ENCODE peak calls at places on chromosomes 13 and 19, in seven cellular contexts. C is ovary, J is heart right ventricle, S is H1, Z is AG04450, V is left ventricle myocardium inferior, L is A549. G is an unnamed sample.

GRCh38 chr13:50400930-50401553 is 385.8 kb downstream of the KCNRG start:
- DNase-seq in V (no peak), C (no peak), L (no peak), J (no peak), Z (peak; percentile 65), S (no peak), G (peak; percentile 89)

GRCh38 chr13:45974500-45974899 is 78.0 kb downstream of the ZC3H13 start:
- DNase-seq in L (no peak), S (no peak), C (no peak), J (no peak), Z (no peak), V (no peak), G (no peak)

GRCh38 chr13:73832203-73832602 is 302.0 kb downstream of the KLF12 start:
- DNase-seq in L (peak; percentile 6), S (no peak), C (no peak), J (no peak), Z (no peak), V (no peak), G (no peak)

GRCh38 chr13:43546260-43546659 is 240.5 kb downstream of the ENOX1 start:
- DNase-seq in Z (no peak), S (no peak), C (peak; percentile 49), L (no peak), V (peak; percentile 60), J (peak; percentile 46), G (peak; percentile 30)

GRCh38 chr13:40060318-40061007 is 405.0 kb downstream of the COG6 start:
- DNase-seq in Z (no peak), J (no peak), C (peak; percentile 78), L (no peak), S (no peak), V (peak; percentile 46), G (peak; percentile 75)

GRCh38 chr13:27619711-27620376 is 485 bp downstream of the LNX2 start:
- DNase-seq in L (peak; percentile 7), J (peak; percentile 37), V (peak; percentile 38), Z (no peak), S (no peak), C (peak; percentile 57), G (peak; percentile 35)

GRCh38 chr19:35140898-35141626 is 2.0 kb upstream of the FXYD7 start:
- DNase-seq in C (peak; percentile 97), J (peak; percentile 89), Z (peak; percentile 78), V (peak; percentile 92), L (peak; percentile 95), S (peak; percentile 98), G (peak; percentile 95)

GRCh38 chr13:106100261-106100919 is 435.1 kb downstream of the EFNB2 start:
- DNase-seq in S (peak; percentile 72), V (no peak), J (peak; percentile 19), C (no peak), Z (no peak), L (peak; percentile 75), G (no peak)

GRCh38 chr13:94389544-94390351 is 89.7 kb downstream of the DCT start:
- DNase-seq in J (no peak), C (no peak), V (no peak), L (no peak), S (no peak), Z (no peak), G (peak; percentile 16)

GRCh38 chr19:8702350-8702749 is 3.8 kb upstream of the ACTL9 start:
- DNase-seq in C (no peak), Z (no peak), J (no peak), S (no peak), L (no peak), V (no peak), G (no peak)
- H3K4me3 ChIP-seq in C (no peak overlapping the region), Z (no peak overlapping the region), J (no peak overlapping the region), S (no peak overlapping the region), L (no peak overlapping the region), V (no peak overlapping the region), G (no peak overlapping the region)

DNA sequence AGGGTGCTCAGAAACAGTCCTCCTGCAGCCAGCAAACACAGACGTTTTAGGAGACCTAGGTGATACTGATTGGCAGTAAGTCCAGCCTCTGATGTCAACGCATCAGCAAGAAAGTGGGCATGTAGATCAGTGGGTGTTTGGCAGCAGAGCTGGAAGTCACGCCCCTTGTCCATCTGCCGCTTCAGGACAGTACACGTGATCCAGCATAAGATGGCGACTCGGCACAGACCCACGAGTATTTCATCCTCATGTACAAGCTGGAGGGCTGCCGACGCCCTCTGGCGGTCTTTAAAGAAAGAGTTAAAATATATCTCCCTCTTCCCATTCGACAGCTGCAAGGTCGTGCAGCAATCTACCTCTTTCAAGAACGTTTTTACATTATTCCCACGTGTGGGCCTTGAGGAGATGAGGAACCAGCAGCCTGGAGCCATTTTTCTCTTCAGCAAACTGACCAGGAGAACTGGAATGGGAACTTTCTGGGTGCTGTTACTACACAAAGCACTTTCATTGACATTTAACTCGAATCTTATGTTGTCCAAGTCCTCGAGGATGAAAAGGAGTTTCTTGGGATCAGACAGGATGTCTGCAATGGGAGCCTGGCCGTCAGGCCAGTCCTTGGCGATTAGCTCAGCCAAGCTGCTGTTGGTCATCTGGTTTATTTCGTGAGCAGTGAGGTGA is 22.3 kb downstream of the NLRP11 start:
- DNase-seq in V (peak; percentile 17), Z (no peak), C (peak; percentile 26), L (peak; percentile 94), S (peak; percentile 44), J (peak; percentile 6), G (peak; percentile 24)
- TF ChIP-seq CTCF in V (peak; percentile 31), Z (no peak), C (no peak), L (peak; percentile 40), S (peak; percentile 60), J (no peak), G (peak; percentile 12)

GRCh38 chr19:1729568-1729925 is 23.8 kb upstream of the ONECUT3 start:
- DNase-seq in J (no peak), C (no peak), S (no peak), V (no peak), L (no peak), Z (no peak), G (no peak)

GRCh38 chr19:1730157-1730556 is 23.1 kb upstream of the ONECUT3 start:
- DNase-seq in V (no peak), J (no peak), S (no peak), Z (no peak), L (no peak), C (no peak), G (no peak)

GRCh38 chr19:1728816-1729567 is 24.3 kb upstream of the ONECUT3 start:
- DNase-seq in Z (no peak), C (no peak), J (no peak), V (no peak), S (no peak), L (no peak), G (no peak)

GRCh38 chr19:1720237-1720636 is 33.1 kb upstream of the ONECUT3 start:
- DNase-seq in V (no peak), S (peak; percentile 55), Z (no peak), J (no peak), L (no peak), C (no peak), G (no peak)

DNA sequence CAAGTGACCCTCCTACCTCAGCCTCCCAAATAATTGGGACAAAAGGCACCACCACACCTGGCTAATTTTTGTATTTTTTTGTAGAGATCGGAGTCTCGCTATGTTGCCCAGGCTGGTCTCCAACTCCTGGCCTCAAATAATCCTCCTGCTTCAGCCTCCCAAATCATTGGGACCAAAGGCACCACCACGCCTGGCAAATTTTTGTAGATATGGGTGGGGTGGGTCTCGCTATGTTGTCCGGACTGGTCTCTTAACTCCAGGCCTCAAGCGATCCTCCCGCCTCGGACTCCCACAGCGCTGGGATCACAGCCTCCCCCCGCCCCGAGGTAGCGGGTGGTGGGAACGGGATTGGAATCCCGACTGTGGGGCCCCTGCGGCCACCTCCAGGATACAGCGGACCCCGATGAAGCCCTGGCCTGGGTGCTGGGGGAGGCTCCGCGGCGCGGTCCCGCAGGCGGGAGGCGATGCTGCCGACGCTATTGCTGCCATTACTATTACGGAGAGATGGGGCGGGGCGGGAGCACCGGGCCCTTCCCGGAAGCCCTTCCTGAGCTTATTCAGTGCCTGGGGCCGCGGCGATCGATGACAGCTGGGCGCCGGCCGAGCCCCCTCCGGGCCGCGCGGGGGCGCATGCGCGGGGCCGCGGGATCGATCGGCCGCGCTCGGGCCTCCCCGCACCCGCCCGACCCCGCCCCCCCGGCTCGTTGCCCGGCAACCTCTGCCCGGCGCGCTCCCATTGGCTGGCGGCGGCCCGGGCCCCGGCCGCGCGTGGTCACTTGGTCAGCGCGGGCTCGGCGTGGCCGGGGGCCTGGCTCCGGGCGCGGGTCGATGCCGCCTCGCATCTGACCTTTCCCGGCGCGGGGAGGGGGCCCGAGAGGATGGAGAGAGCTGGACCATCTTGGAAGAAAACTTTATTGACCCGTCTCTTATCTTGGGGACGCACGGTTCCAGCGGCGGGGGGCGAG is 27.9 kb upstream of the ONECUT3 start:
- DNase-seq in S (peak; percentile 86), J (no peak), C (peak; percentile 32), Z (no peak), L (no peak), V (peak; percentile 52), G (peak; percentile 89)
- H3K4me3 ChIP-seq in S (peak overlapping the region; percentile 53), J (peak overlapping the region; percentile 46), C (no peak overlapping the region), Z (peak overlapping the region; percentile 65), L (peak overlapping the region; percentile 47), V (peak overlapping the region; percentile 65), G (peak overlapping the region; percentile 60)

GRCh38 chr19:12140545-12141404 is 625 bp upstream of the ZNF20 start:
- DNase-seq in C (peak; percentile 91), Z (peak; percentile 66), V (peak; percentile 88), J (peak; percentile 91), S (peak; percentile 90), L (peak; percentile 34), G (peak; percentile 78)

GRCh38 chr19:12141405-12141736 is 1.2 kb upstream of the ZNF20 start:
- DNase-seq in Z (no peak), S (no peak), L (no peak), J (no peak), V (no peak), C (no peak), G (no peak)

GRCh38 chr19:12139885-12140544 is at the start of gene ZNF20:
- DNase-seq in C (peak; percentile 96), J (peak; percentile 97), Z (peak; percentile 78), V (peak; percentile 96), S (peak; percentile 98), L (peak; percentile 41), G (peak; percentile 98)

GRCh38 chr19:12139309-12139708 is 841 bp downstream of the ZNF20 start:
- DNase-seq in L (no peak), J (no peak), Z (no peak), V (no peak), S (no peak), C (no peak), G (peak; percentile 26)

GRCh38 chr19:12137541-12137940 is 2.6 kb downstream of the ZNF20 start:
- DNase-seq in L (no peak), J (no peak), Z (no peak), V (no peak), S (no peak), C (no peak), G (no peak)
- TF ChIP-seq CTCF in L (no peak), J (peak; percentile 31), Z (no peak), V (peak; percentile 51), S (peak; percentile 88), C (no peak), G (no peak)

GRCh38 chr19:5065717-5066116 is 96.8 kb downstream of the KDM4B start:
- DNase-seq in V (no peak), Z (no peak), J (no peak), C (no peak), L (no peak), S (no peak), G (no peak)
- H3K4me3 ChIP-seq in V (no peak overlapping the region), Z (no peak overlapping the region), J (no peak overlapping the region), C (no peak overlapping the region), L (no peak overlapping the region), S (no peak overlapping the region), G (no peak overlapping the region)